ENCODE peak calls at places on chromosomes 11 and 22, in seven cellular contexts. J is psoas muscle; V is naive thymus-derived CD4-positive, alpha-beta T cell; Y is substantia nigra; I is PC-3; G is CD4-positive, alpha-beta T cell; W is RWPE1. Z is an unnamed sample.

GRCh38 chr11:1875093-1875785 is 16.5 kb downstream of the PRR33 start:
- DNase-seq in J (peak), V (no peak), Y (no peak), I (no peak), G (no peak), W (no peak), Z (no peak)

GRCh38 chr11:134536219-134536618 is 124.2 kb upstream of the B3GAT1 start:
- DNase-seq in J (peak), V (no peak), Y (no peak), I (no peak), G (no peak), W (no peak), Z (no peak)

GRCh38 chr22:44369241-44369652 is 56.5 kb upstream of the SHISAL1 start:
- DNase-seq in J (peak), V (no peak), Y (no peak), I (no peak), G (no peak), W (no peak), Z (no peak)

GRCh38 chr11:44258190-44258489 is 51.8 kb downstream of the ALX4 start:
- DNase-seq in J (no peak), V (no peak), Y (no peak), I (no peak), G (no peak), W (no peak), Z (no peak)

GRCh38 chr11:28585007-28585406 is 476.8 kb downstream of the METTL15 start:
- DNase-seq in J (no peak), V (no peak), Y (no peak), I (no peak), G (no peak), W (peak), Z (peak)

GRCh38 chr11:105148241-105148640 is 8.7 kb upstream of the CARD18 start:
- DNase-seq in J (no peak), V (no peak), Y (no peak), I (peak), G (no peak), W (no peak), Z (no peak)

GRCh38 chr11:108970221-108970991 is 305.5 kb downstream of the DDX10 start:
- DNase-seq in J (no peak), V (no peak), Y (no peak), I (no peak), G (no peak), W (no peak), Z (no peak)

GRCh38 chr11:60895687-60896086 is 10.7 kb downstream of the PRPF19 start:
- DNase-seq in J (no peak), V (no peak), Y (no peak), I (no peak), G (no peak), W (no peak), Z (no peak)

GRCh38 chr11:30000986-30001385 is 15.8 kb downstream of the KCNA4 start:
- DNase-seq in J (no peak), V (no peak), Y (no peak), I (no peak), G (no peak), W (no peak), Z (no peak)

GRCh38 chr22:19526076-19526701 is 2.0 kb upstream of the CLDN5 start:
- DNase-seq in J (no peak), V (no peak), Y (no peak), I (no peak), G (no peak), W (no peak), Z (no peak)

GRCh38 chr11:131408011-131408640 is 37.7 kb downstream of the NTM start:
- DNase-seq in J (no peak), V (no peak), Y (peak), I (peak), G (no peak), W (peak), Z (no peak)

GRCh38 chr11:33899383-33900037 is 7.6 kb upstream of the LMO2 start:
- DNase-seq in J (peak), V (no peak), Y (no peak), I (peak), G (no peak), W (peak), Z (no peak)

GRCh38 chr22:35313311-35314121 is 13.8 kb downstream of the TOM1 start:
- DNase-seq in J (peak), V (no peak), Y (no peak), I (peak), G (no peak), W (peak), Z (no peak)

GRCh38 chr11:65553301-65554001 is 4.7 kb downstream of the LTBP3 start:
- DNase-seq in J (no peak), V (peak), Y (no peak), I (no peak), G (peak), W (no peak), Z (no peak)

GRCh38 chr11:97979741-97980140 is 1041.0 kb upstream of the CNTN5 start:
- DNase-seq in J (no peak), V (no peak), Y (no peak), I (no peak), G (no peak), W (no peak), Z (no peak)

GRCh38 chr11:3840870-3841425 is at the start of gene RHOG:
- DNase-seq in J (peak), V (peak), Y (peak), I (peak), G (no peak), W (peak), Z (no peak)

GRCh38 chr11:62487698-62488551 is 58.7 kb downstream of the AHNAK start:
- DNase-seq in J (no peak), V (no peak), Y (no peak), I (no peak), G (no peak), W (no peak), Z (no peak)

GRCh38 chr11:110126936-110127335 is 33.7 kb downstream of the ZC3H12C start:
- DNase-seq in J (no peak), V (no peak), Y (no peak), I (no peak), G (no peak), W (no peak), Z (no peak)

GRCh38 chr11:11732116-11732515 is 109.7 kb upstream of the USP47 start:
- DNase-seq in J (no peak), V (no peak), Y (no peak), I (no peak), G (no peak), W (no peak), Z (no peak)

GRCh38 chr11:75147875-75148263 is 3.0 kb upstream of the SLCO2B1 start:
- DNase-seq in J (peak), V (no peak), Y (no peak), I (no peak), G (no peak), W (no peak), Z (no peak)

GRCh38 chr11:110069158-110069737 is 23.9 kb upstream of the ZC3H12C start:
- DNase-seq in J (peak), V (no peak), Y (no peak), I (peak), G (no peak), W (peak), Z (peak)

GRCh38 chr22:44519895-44520294 is 21.9 kb upstream of the RTL6 start:
- DNase-seq in J (no peak), V (no peak), Y (no peak), I (no peak), G (no peak), W (no peak), Z (no peak)

GRCh38 chr22:36641902-36642640 is 61.5 kb downstream of the CACNG2 start:
- DNase-seq in J (no peak), V (no peak), Y (no peak), I (peak), G (no peak), W (peak), Z (peak)

GRCh38 chr11:44531116-44531504 is 34.4 kb upstream of the CD82 start:
- DNase-seq in J (no peak), V (no peak), Y (no peak), I (no peak), G (no peak), W (no peak), Z (no peak)

GRCh38 chr11:126603486-126603885 is 248.0 kb downstream of the ST3GAL4 start:
- DNase-seq in J (no peak), V (no peak), Y (no peak), I (no peak), G (no peak), W (no peak), Z (no peak)

GRCh38 chr22:48276933-48277867 is 1514.8 kb downstream of the TBC1D22A start:
- DNase-seq in J (no peak), V (no peak), Y (no peak), I (no peak), G (no peak), W (no peak), Z (no peak)

GRCh38 chr11:117072517-117073218 is 25.6 kb downstream of the SIK3 start:
- DNase-seq in J (no peak), V (no peak), Y (no peak), I (peak), G (no peak), W (peak), Z (peak)

GRCh38 chr11:134069426-134069921 is 602 bp downstream of the JAM3 start:
- DNase-seq in J (no peak), V (no peak), Y (no peak), I (no peak), G (no peak), W (no peak), Z (no peak)

GRCh38 chr11:11743216-11743615 is 98.6 kb upstream of the USP47 start:
- DNase-seq in J (no peak), V (no peak), Y (no peak), I (no peak), G (no peak), W (no peak), Z (no peak)

GRCh38 chr11:63901660-63902059 is 15.3 kb downstream of the RCOR2 start:
- DNase-seq in J (no peak), V (no peak), Y (no peak), I (peak), G (no peak), W (no peak), Z (no peak)

GRCh38 chr11:104343578-104343977 is 179.6 kb upstream of the PDGFD start:
- DNase-seq in J (no peak), V (no peak), Y (no peak), I (peak), G (no peak), W (peak), Z (no peak)

GRCh38 chr11:35845860-35846259 is 98.0 kb upstream of the LDLRAD3 start:
- DNase-seq in J (no peak), V (no peak), Y (no peak), I (peak), G (no peak), W (no peak), Z (peak)

GRCh38 chr11:131254254-131254653 is 116.2 kb upstream of the NTM start:
- DNase-seq in J (no peak), V (no peak), Y (no peak), I (no peak), G (no peak), W (no peak), Z (no peak)

GRCh38 chr22:27226666-27227065 is 569.3 kb downstream of the MIAT start:
- DNase-seq in J (no peak), V (no peak), Y (no peak), I (no peak), G (no peak), W (no peak), Z (no peak)

GRCh38 chr22:22881116-22882032 is 6.2 kb upstream of the IGLL5 start:
- DNase-seq in J (no peak), V (peak), Y (no peak), I (no peak), G (no peak), W (no peak), Z (no peak)

GRCh38 chr11:63017306-63017974 is 1.8 kb upstream of the SLC22A8 start:
- DNase-seq in J (no peak), V (no peak), Y (no peak), I (no peak), G (no peak), W (no peak), Z (no peak)

GRCh38 chr22:24973867-24974266 is 21.4 kb downstream of the KIAA1671 start:
- DNase-seq in J (no peak), V (no peak), Y (no peak), I (no peak), G (no peak), W (no peak), Z (no peak)

GRCh38 chr11:107702109-107702660 is 9.7 kb downstream of the SLN start:
- DNase-seq in J (no peak), V (no peak), Y (no peak), I (no peak), G (no peak), W (no peak), Z (no peak)
- H3K27ac ChIP-seq in J (peak), V (no peak), Y (no peak), I (no peak), G (no peak), W (no peak), Z (no peak)

DNA sequence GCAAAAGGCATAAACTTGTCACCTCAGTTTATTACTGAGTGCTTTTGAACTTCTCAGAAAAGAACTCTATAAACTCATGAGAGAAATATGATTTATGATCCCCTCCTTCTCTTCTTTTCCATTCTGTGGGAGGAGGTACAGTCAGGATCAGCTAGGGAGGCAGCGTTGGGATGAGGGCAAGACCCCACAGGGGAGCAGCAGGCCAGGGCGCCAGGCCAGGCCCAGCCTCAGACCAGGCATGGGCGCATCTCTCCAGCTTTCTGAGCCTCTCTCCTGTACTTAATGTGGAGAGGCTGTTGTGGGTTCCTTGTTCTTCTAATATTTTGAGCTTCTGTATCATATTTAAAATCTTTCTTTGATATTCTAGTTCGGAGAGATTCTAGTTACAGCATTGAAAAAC is 71.7 kb downstream of the C22orf31 start:
- DNase-seq in J (no peak), V (no peak), Y (no peak), I (no peak), G (no peak), W (no peak), Z (no peak)
- H3K27ac ChIP-seq in J (no peak), V (no peak), Y (no peak), I (no peak), G (no peak), W (no peak), Z (no peak)

DNA sequence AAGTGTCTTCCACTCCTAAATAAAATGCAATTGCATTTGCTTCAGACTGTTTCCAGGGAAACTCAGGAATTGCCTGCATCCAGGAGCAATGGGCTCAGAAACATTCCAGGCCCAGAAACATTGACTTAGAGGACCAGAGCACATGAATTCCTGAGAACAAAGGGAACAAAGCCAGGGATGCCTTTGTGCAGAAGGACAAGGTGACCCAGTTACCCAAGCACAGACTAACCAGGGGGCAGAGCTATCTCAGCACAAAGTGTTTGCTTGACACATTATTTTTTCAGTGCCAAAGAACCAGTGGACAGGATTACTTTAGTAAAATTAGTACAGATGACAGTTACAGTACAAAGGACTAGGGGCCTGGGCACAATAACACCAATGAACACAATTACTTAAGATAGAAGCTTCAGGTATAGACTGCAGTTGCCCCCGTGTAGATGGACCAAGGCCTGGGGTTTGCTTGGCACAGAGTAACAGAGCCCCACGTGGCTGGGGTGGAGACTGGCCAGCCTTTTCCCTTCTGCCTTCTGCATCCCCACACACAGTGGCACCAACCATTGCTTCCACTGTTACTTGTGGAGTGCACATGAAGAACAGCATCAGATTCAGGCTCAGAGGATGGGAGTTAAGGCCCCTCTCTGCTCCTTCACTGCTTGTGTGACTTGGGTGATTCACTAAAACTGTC is 500.8 kb downstream of the INSC start:
- DNase-seq in J (no peak), V (no peak), Y (no peak), I (no peak), G (no peak), W (no peak), Z (no peak)
- H3K27ac ChIP-seq in J (no peak), V (no peak), Y (no peak), I (no peak), G (no peak), W (no peak), Z (no peak)

GRCh38 chr11:761526-762108 is 14.4 kb downstream of the TALDO1 start:
- DNase-seq in J (no peak), V (no peak), Y (no peak), I (no peak), G (no peak), W (no peak), Z (no peak)

GRCh38 chr11:763073-763463 is 14.2 kb downstream of the GATD1 start:
- DNase-seq in J (no peak), V (no peak), Y (no peak), I (peak), G (no peak), W (peak), Z (no peak)

GRCh38 chr11:764322-765024 is 12.8 kb downstream of the GATD1 start:
- DNase-seq in J (no peak), V (no peak), Y (no peak), I (no peak), G (no peak), W (no peak), Z (no peak)

GRCh38 chr11:763549-764321 is 13.6 kb downstream of the GATD1 start:
- DNase-seq in J (no peak), V (no peak), Y (no peak), I (no peak), G (no peak), W (no peak), Z (no peak)

GRCh38 chr11:762421-763072 is 14.7 kb downstream of the GATD1 start:
- DNase-seq in J (peak), V (peak), Y (peak), I (peak), G (no peak), W (peak), Z (peak)
- H3K27ac ChIP-seq in J (peak), V (no peak), Y (peak), I (peak), G (no peak), W (peak), Z (peak)

Z was measured in epithelial cell of prostate.